ENCODE peak calls at places on chromosomes 16 and 17, in four cellular contexts. E is A549, U is GM12878, A is HepG2. J is an unnamed sample.

GRCh38 chr17:2931426-2931825 is 132.0 kb downstream of the OR1D5 start:
- DNase-seq in U (no peak), A (peak; percentile 43), E (no peak), J (no peak)

GRCh38 chr17:65660947-65661346 is 99.5 kb upstream of the AXIN2 start:
- DNase-seq in A (no peak), E (no peak), U (no peak), J (no peak)

GRCh38 chr17:28928061-28928460 is 23.3 kb downstream of the PHF12 start:
- DNase-seq in E (no peak), A (no peak), U (no peak), J (no peak)

GRCh38 chr17:7589204-7589868 is 558 bp downstream of the SOX15 start:
- DNase-seq in A (no peak), E (no peak), U (no peak), J (peak; percentile 91)

GRCh38 chr16:89061590-89062380 is 31.9 kb upstream of the ACSF3 start:
- DNase-seq in U (no peak), A (no peak), E (no peak), J (no peak)

GRCh38 chr17:77810536-77810935 is 148.0 kb upstream of the TNRC6C start:
- DNase-seq in U (no peak), E (no peak), A (no peak), J (no peak)

GRCh38 chr16:67441907-67442306 is 11.0 kb downstream of the HSD11B2 start:
- DNase-seq in A (no peak), U (no peak), E (no peak), J (no peak)

GRCh38 chr17:80254396-80255241 is 6.0 kb upstream of the RNF213 start:
- DNase-seq in A (peak; percentile 88), U (peak; percentile 86), E (peak; percentile 97), J (peak; percentile 41)

GRCh38 chr16:802914-803750 is 2.6 kb upstream of the GNG13 start:
- DNase-seq in A (no peak), U (no peak), E (no peak), J (no peak)

GRCh38 chr17:50079334-50080095 is 15.6 kb upstream of the PDK2 start:
- DNase-seq in E (peak; percentile 79), U (no peak), A (peak; percentile 75), J (no peak)

GRCh38 chr17:75571197-75571884 is 16.3 kb upstream of the MYO15B start:
- DNase-seq in E (no peak), U (peak; percentile 47), A (no peak), J (no peak)

GRCh38 chr17:7782237-7782636 is 51.8 kb upstream of the KDM6B start:
- DNase-seq in A (no peak), E (no peak), U (no peak), J (no peak)

GRCh38 chr17:35889818-35890773 is 9.9 kb upstream of the CCL5 start:
- DNase-seq in U (no peak), A (no peak), E (no peak), J (peak; percentile 60)

GRCh38 chr16:87953308-87954208 is 2.3 kb downstream of the BANP start:
- DNase-seq in E (no peak), U (no peak), A (no peak), J (no peak)

GRCh38 chr16:87610026-87610425 is 7.7 kb downstream of the JPH3 start:
- DNase-seq in U (no peak), A (no peak), E (no peak), J (no peak)

GRCh38 chr16:10941127-10941933 is 938 bp downstream of the DEXI start:
- DNase-seq in A (no peak), E (no peak), U (no peak), J (no peak)

GRCh38 chr17:72539981-72540897 is 419.4 kb downstream of the SOX9 start:
- DNase-seq in U (no peak), A (peak; percentile 66), E (peak; percentile 86), J (peak; percentile 99)

GRCh38 chr16:65409505-65409904 is 287.6 kb upstream of the CDH11 start:
- DNase-seq in A (no peak), E (no peak), U (no peak), J (no peak)

GRCh38 chr16:46859719-46860152 is 24.4 kb upstream of the GPT2 start:
- DNase-seq in E (peak; percentile 80), A (peak; percentile 82), U (no peak), J (no peak)

GRCh38 chr17:47315451-47316266 is 8.1 kb upstream of the EFCAB13 start:
- DNase-seq in A (peak; percentile 71), U (peak; percentile 48), E (peak; percentile 84), J (peak; percentile 80)

GRCh38 chr17:9238340-9239259 is 217.3 kb downstream of the NTN1 start:
- DNase-seq in A (no peak), E (no peak), U (no peak), J (no peak)

GRCh38 chr17:9237053-9237410 is 215.7 kb downstream of the NTN1 start:
- DNase-seq in A (no peak), U (no peak), E (no peak), J (no peak)

GRCh38 chr17:9236286-9237052 is 215.2 kb downstream of the NTN1 start:
- DNase-seq in U (no peak), E (no peak), A (no peak), J (no peak)

GRCh38 chr17:9239260-9239820 is 218.0 kb downstream of the NTN1 start:
- DNase-seq in U (no peak), E (no peak), A (no peak), J (no peak)

GRCh38 chr17:9237661-9238301 is 216.5 kb downstream of the NTN1 start:
- DNase-seq in A (peak; percentile 91), U (no peak), E (no peak), J (no peak)
- TF ChIP-seq PBX3 in A (no peak), U (no peak), E (no peak), J (no peak)

GRCh38 chr16:59633996-59634579 is 900.0 kb upstream of the GOT2 start:
- DNase-seq in A (no peak), E (no peak), U (no peak), J (no peak)
- TF ChIP-seq PBX3 in A (no peak), E (no peak), U (no peak), J (no peak)

DNA sequence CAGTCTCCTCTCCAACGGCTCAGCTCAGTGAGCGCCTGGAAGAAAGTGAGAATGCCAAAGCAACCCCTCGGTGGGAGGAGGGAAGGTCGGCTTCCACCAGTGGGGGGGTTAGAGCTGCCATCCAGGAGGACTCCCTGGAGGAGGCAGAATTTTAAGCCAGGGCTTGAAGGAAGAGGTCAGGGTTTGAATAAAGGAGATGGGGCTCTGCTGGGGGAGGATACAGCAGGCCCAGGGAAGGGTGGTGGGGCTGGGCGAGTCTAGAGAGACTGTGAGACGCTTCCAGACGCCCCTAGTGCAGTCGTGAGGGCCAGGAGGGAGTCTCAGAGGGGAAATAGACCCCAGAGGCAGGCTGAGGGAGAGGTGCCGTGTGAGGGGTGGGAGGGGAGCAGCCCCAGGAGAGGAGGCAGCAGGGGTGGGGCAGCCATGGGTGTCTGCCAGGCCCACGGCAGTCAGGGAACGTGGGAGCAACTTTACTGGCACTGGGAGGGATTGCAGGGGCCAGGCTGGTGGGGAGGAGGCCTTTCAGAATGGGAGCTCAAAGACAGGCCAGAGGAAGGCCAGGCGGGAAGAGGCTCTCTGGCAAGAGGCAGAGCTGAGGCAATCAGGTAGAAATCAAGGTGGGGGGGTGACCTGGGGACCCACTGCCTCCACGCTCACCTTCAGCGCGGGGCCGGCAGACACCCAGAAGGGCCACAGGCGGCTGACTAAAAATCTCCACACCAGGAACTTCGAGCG is 12.1 kb upstream of the GSE1 start:
- DNase-seq in E (no peak), U (no peak), A (no peak), J (no peak)
- TF ChIP-seq PBX3 in E (no peak), U (no peak), A (no peak), J (no peak)

GRCh38 chr17:60392845-60393702 is 1.1 kb upstream of the USP32 start:
- DNase-seq in E (peak; percentile 35), A (peak; percentile 44), U (peak; percentile 48), J (peak; percentile 57)

GRCh38 chr17:60393840-60394529 is 2.1 kb upstream of the USP32 start:
- DNase-seq in U (no peak), E (no peak), A (no peak), J (no peak)

GRCh38 chr17:60390881-60391418 is 983 bp downstream of the USP32 start:
- DNase-seq in E (peak; percentile 25), A (peak; percentile 39), U (no peak), J (peak; percentile 77)

GRCh38 chr17:60391419-60392041 is 403 bp downstream of the USP32 start:
- DNase-seq in U (no peak), E (peak; percentile 85), A (no peak), J (no peak)

GRCh38 chr17:60392042-60392844 is at the start of gene USP32:
- DNase-seq in A (peak; percentile 96), E (peak; percentile 96), U (peak; percentile 96), J (peak; percentile 98)
- TF ChIP-seq PBX3 in A (no peak), E (peak; percentile 80), U (no peak), J (peak; percentile 48)

GRCh38 chr17:21094298-21094704 is 32.5 kb upstream of the DHRS7B start:
- DNase-seq in A (peak; percentile 76), E (no peak), U (no peak), J (no peak)

GRCh38 chr17:21096874-21097273 is 29.9 kb upstream of the DHRS7B start:
- DNase-seq in E (no peak), U (no peak), A (no peak), J (no peak)

GRCh38 chr17:21104608-21105007 is 22.2 kb upstream of the DHRS7B start:
- DNase-seq in U (no peak), A (no peak), E (no peak), J (no peak)

GRCh38 chr17:21095735-21096134 is 31.0 kb upstream of the DHRS7B start:
- DNase-seq in E (no peak), A (no peak), U (no peak), J (no peak)

DNA sequence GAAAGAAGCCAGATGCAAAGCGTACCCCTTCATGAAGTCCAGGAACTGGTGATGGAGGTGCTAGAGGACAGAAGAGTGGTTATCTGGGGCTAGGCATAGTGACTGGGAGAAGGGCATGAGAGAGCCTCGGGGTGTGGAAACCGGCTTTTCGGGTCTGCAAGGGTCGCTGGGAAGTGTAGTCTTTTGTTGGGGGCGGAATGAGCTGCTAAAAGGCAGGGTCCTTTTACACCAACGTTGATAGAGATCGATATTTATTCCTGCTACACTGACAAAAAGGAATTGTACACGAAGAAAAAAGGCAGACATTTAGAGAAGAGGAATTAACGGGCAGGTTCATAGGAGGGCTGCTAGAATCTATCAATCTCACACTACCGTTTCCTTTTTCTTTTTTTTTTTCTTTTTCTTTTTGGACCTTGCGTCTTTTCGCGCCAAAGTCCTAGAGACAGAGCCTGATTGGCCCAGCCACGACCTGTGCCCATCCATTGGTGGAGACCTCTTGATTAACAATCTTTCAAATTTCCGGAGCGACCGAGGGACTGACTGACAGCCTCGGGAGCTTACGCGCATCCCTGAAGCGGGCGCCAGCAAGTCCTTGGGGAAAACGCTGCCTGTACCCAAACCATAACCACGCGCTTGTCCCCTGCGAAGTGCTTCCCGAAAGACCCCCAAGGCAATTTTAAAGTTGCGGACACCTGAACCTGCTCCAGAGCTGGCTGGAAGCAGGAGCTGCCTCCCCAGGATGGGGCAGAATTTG is 27.7 kb upstream of the DHRS7B start:
- DNase-seq in U (peak; percentile 65), A (peak; percentile 80), E (peak; percentile 98), J (peak; percentile 90)
- TF ChIP-seq PBX3 in U (peak; percentile 83), A (no peak), E (peak; percentile 20), J (peak; percentile 87)